ENCODE peak calls at places on chromosomes 4 and X, in seven cellular contexts. K is brain microvascular endothelial cell, H is fibroblast of the aortic adventitia, L is lower lobe of right lung, N is OCI-LY7, D is fibroblast of pulmonary artery, M is cardiac muscle cell. B is an unnamed sample.

GRCh38 chrX:72349190-72349589 is 43.5 kb upstream of the CITED1 start:
- DNase-seq in K (no peak), H (no peak), L (no peak), N (no peak), D (no peak), M (no peak), B (peak; percentile 17)

GRCh38 chrX:85503258-85504158 is 124.0 kb upstream of the POF1B start:
- DNase-seq in K (no peak), H (no peak), L (no peak), N (no peak), D (no peak), M (no peak), B (no peak)

GRCh38 chr4:128757712-128758111 is 51.8 kb upstream of the JADE1 start:
- DNase-seq in K (no peak), H (peak; percentile 35), L (no peak), N (peak; percentile 5), D (no peak), M (no peak), B (no peak)

GRCh38 chr4:2266181-2266580 is 4.3 kb upstream of the MXD4 start:
- DNase-seq in K (no peak), H (peak; percentile 73), L (no peak), N (no peak), D (peak; percentile 68), M (peak; percentile 58), B (no peak)

GRCh38 chr4:146521543-146522097 is at the start of gene SLC10A7:
- DNase-seq in K (peak; percentile 72), H (peak; percentile 68), L (peak; percentile 81), N (peak; percentile 88), D (peak; percentile 77), M (peak; percentile 83), B (peak; percentile 74)

GRCh38 chr4:16294455-16294854 is 68.2 kb upstream of the TAPT1 start:
- DNase-seq in K (peak; percentile 29), H (peak; percentile 38), L (no peak), N (no peak), D (no peak), M (no peak), B (no peak)

GRCh38 chrX:41507899-41508298 is 60.8 kb downstream of the NYX start:
- DNase-seq in K (no peak), H (no peak), L (no peak), N (no peak), D (no peak), M (no peak), B (no peak)

GRCh38 chr4:74397748-74398426 is 32.9 kb downstream of the EREG start:
- DNase-seq in K (no peak), H (peak; percentile 41), L (no peak), N (no peak), D (no peak), M (peak; percentile 31), B (no peak)

GRCh38 chr4:112145820-112146813 is 863 bp downstream of the FAM241A start:
- DNase-seq in K (peak; percentile 28), H (peak; percentile 49), L (peak; percentile 67), N (peak; percentile 61), D (peak; percentile 50), M (peak; percentile 54), B (peak; percentile 72)

GRCh38 chrX:44915361-44915868 is 42.4 kb downstream of the KDM6A start:
- DNase-seq in K (no peak), H (peak; percentile 46), L (no peak), N (no peak), D (peak; percentile 33), M (peak; percentile 59), B (no peak)

GRCh38 chrX:39818071-39818470 is 279.7 kb downstream of the BCOR start:
- DNase-seq in K (no peak), H (no peak), L (no peak), N (no peak), D (no peak), M (no peak), B (no peak)

GRCh38 chr4:175531405-175532091 is 280.5 kb downstream of the GPM6A start:
- DNase-seq in K (peak; percentile 72), H (peak; percentile 78), L (no peak), N (no peak), D (peak; percentile 47), M (no peak), B (no peak)

GRCh38 chr4:2649604-2650114 is 106.5 kb downstream of the TNIP2 start:
- DNase-seq in K (no peak), H (no peak), L (peak; percentile 7), N (no peak), D (no peak), M (no peak), B (no peak)

GRCh38 chr4:13722649-13723048 is 95.1 kb upstream of the BOD1L1 start:
- DNase-seq in K (no peak), H (no peak), L (no peak), N (no peak), D (no peak), M (no peak), B (no peak)

GRCh38 chrX:38929966-38930421 is 128.7 kb downstream of the MID1IP1 start:
- DNase-seq in K (peak; percentile 32), H (peak; percentile 75), L (no peak), N (no peak), D (peak; percentile 14), M (no peak), B (no peak)

GRCh38 chrX:107206697-107207065 is 270 bp downstream of the DNAAF6 start:
- DNase-seq in K (no peak), H (no peak), L (no peak), N (no peak), D (no peak), M (no peak), B (no peak)
- H3K4me3 ChIP-seq in K (no peak overlapping the region), H (no peak overlapping the region), L (no peak overlapping the region), N (peak overlapping the region; percentile 86), D (no peak overlapping the region), M (no peak overlapping the region), B (peak overlapping the region; percentile 53)

DNA sequence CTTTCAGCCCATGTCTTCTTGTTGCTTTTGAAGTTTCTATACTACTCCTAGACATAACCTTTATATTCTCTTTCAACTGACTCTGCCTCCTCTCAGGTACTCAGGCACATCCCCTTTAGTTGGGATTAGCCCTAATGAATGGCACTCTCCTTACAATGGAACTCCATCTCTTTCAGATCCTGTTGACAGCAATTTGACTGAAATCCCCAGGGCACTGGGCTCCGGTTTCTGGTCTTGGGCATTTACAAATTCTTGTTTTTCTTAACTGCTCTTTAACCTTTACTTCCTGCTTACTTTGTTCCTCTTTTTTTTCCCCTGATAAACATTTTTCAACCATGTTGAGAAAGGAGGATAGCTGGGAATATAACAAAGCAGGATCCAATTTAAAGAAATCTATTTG is 68.9 kb downstream of the ENOX2 start:
- DNase-seq in K (no peak), H (no peak), L (no peak), N (peak; percentile 16), D (peak; percentile 6), M (no peak), B (no peak)
- H3K4me3 ChIP-seq in K (no peak overlapping the region), H (no peak overlapping the region), L (no peak overlapping the region), N (no peak overlapping the region), D (no peak overlapping the region), M (no peak overlapping the region), B (no peak overlapping the region)

GRCh38 chrX:125293792-125294780 is 25.6 kb upstream of the TEX13C start:
- DNase-seq in K (no peak), H (no peak), L (no peak), N (no peak), D (no peak), M (peak; percentile 0), B (no peak)
- H3K4me3 ChIP-seq in K (no peak overlapping the region), H (no peak overlapping the region), L (no peak overlapping the region), N (no peak overlapping the region), D (no peak overlapping the region), M (no peak overlapping the region), B (peak overlapping the region; percentile 74)

DNA sequence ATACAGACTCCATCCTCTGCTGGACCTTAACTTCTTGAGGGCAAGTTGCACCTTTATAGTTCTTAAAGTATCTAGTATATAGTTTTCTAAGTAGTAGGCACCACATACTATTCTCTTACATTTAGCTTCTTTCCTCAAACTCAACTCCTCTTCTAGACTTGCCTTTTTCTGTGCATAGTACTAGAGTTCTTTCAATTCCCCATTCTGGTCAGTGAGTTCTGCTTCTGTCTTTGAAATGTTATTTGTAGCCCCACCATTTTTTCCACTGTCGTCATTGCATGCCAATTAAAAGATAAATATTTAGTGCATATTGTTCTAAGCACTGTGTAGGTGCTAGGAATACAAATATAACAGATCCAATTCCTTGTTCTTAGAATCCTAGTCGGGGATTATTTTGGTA is 31.6 kb downstream of the CDKL5 start:
- DNase-seq in K (no peak), H (no peak), L (no peak), N (peak; percentile 1), D (no peak), M (no peak), B (no peak)
- H3K4me3 ChIP-seq in K (no peak overlapping the region), H (no peak overlapping the region), L (no peak overlapping the region), N (no peak overlapping the region), D (no peak overlapping the region), M (no peak overlapping the region), B (no peak overlapping the region)

DNA sequence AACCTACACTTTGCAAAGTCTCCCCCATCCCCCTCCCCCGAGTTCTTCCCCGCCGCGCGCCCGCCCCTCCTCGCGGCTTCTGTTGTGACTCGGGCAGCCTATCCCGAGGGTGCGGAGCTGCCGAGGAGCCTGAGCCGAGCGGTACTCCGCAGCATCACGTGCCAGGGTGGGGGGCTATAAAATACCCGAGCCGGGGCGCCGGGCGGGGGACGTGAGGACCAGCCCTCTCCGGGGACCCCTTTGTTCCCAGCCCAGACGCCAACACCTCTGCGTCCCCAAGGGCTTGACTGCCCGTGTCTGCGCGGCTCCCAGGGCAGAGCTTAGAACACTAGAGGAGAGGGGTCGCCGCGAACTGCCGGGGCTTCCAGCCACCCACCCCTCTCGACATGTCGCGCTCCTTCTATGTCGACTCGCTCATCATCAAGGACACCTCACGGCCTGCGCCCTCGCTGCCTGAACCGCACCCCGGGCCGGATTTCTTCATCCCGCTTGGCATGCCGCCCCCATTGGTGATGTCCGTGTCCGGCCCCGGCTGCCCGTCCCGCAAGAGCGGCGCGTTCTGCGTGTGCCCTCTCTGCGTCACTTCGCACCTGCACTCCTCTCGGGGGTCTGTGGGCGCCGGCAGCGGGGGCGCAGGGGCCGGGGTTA is at the start of gene GSX2:
- DNase-seq in K (no peak), H (peak; percentile 13), L (no peak), N (no peak), D (no peak), M (no peak), B (no peak)
- H3K4me3 ChIP-seq in K (peak within 1 kb of the TSS; percentile 17), H (peak within 1 kb of the TSS; percentile 56), L (peak within 1 kb of the TSS; percentile 34), N (no peak within 1 kb of the TSS), D (peak within 1 kb of the TSS; percentile 48), M (peak within 1 kb of the TSS; percentile 23), B (peak within 1 kb of the TSS; percentile 54)

DNA sequence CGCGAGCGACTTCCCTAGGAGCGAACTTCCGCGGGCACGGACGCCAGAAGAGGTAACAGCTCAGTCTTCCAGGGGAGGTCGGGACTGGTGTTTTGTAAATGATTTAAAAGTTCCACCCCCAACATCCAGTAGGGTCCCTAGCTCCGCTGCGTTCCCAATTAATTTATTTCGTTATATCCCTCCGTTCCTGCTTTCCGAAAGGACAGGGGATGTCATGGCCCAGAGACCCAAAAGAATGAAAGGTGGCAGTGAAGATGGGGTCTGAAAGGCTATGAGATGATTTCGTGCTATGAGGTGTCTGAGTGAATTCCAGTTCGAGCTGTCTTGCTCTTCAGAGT is 373 bp upstream of the SMIM43 start:
- DNase-seq in K (no peak), H (no peak), L (no peak), N (no peak), D (no peak), M (no peak), B (no peak)
- H3K4me3 ChIP-seq in K (peak overlapping the region; percentile 63), H (peak overlapping the region; percentile 68), L (peak overlapping the region; percentile 47), N (no peak overlapping the region), D (peak overlapping the region; percentile 55), M (peak overlapping the region; percentile 41), B (no peak overlapping the region)

B was measured in CD4-positive, CD25-positive, alpha-beta regulatory T cell.